ENCODE peak calls at places on chromosomes 5 and 9, in six cellular contexts. O is effector memory CD4-positive, alpha-beta T cell; Q is cardiac septum; I is HT1080; M is fibroblast of mammary gland; W is stimulated activated CD8-positive, alpha-beta memory T cell treated with anti-CD3 and anti-CD28 coated beads, Interleukin-15, amount 100 ng/mL, for 48 hours. L is an unnamed sample.

GRCh38 chr9:105178106-105178505 is 66.3 kb upstream of the SLC44A1 start:
- DNase-seq in O (no peak), Q (no peak), I (no peak), M (no peak), W (no peak), L (no peak)

GRCh38 chr5:82164109-82164956 is 113.8 kb downstream of the RPS23 start:
- DNase-seq in O (no peak), Q (no peak), I (peak; percentile 81), M (peak; percentile 94), W (no peak), L (no peak)

GRCh38 chr9:99931155-99931840 is 24.8 kb downstream of the STX17 start:
- DNase-seq in O (no peak), Q (no peak), I (no peak), M (peak; percentile 8), W (no peak), L (no peak)

GRCh38 chr5:2660305-2660704 is 91.2 kb downstream of the IRX2 start:
- DNase-seq in O (no peak), Q (no peak), I (no peak), M (no peak), W (no peak), L (no peak)

GRCh38 chr5:43227655-43228054 is 35.6 kb downstream of the NIM1K start:
- DNase-seq in O (no peak), Q (no peak), I (peak; percentile 21), M (peak; percentile 76), W (no peak), L (no peak)

GRCh38 chr5:35869705-35870277 is 13.1 kb downstream of the IL7R start:
- DNase-seq in O (no peak), Q (no peak), I (no peak), M (no peak), W (no peak), L (no peak)

GRCh38 chr9:68493953-68494541 is 46.6 kb downstream of the TMEM252 start:
- DNase-seq in O (no peak), Q (no peak), I (no peak), M (no peak), W (no peak), L (no peak)

GRCh38 chr5:140346348-140347221 is at the start of gene HBEGF:
- DNase-seq in O (peak; percentile 41), Q (peak; percentile 94), I (peak; percentile 86), M (peak; percentile 50), W (peak; percentile 24), L (peak; percentile 83)

GRCh38 chr5:24906689-24907088 is 261.9 kb upstream of the CDH10 start:
- DNase-seq in O (no peak), Q (no peak), I (no peak), M (no peak), W (no peak), L (no peak)

GRCh38 chr5:138909734-138910133 is 34.6 kb upstream of the LRRTM2 start:
- DNase-seq in O (no peak), Q (no peak), I (no peak), M (no peak), W (no peak), L (no peak)

GRCh38 chr5:108125771-108126511 is 256.0 kb downstream of the FBXL17 start:
- DNase-seq in O (no peak), Q (no peak), I (no peak), M (no peak), W (no peak), L (no peak)

GRCh38 chr9:124082622-124083021 is 71.1 kb downstream of the LHX2 start:
- DNase-seq in O (no peak), Q (no peak), I (no peak), M (no peak), W (no peak), L (no peak)

GRCh38 chr9:93307468-93308157 is 123.7 kb downstream of the WNK2 start:
- DNase-seq in O (no peak), Q (no peak), I (no peak), M (no peak), W (no peak), L (no peak)

GRCh38 chr9:106233116-106233515 is 538.8 kb downstream of the TMEM38B start:
- DNase-seq in O (no peak), Q (no peak), I (no peak), M (no peak), W (no peak), L (no peak)

GRCh38 chr9:93300585-93301081 is 116.7 kb downstream of the WNK2 start:
- DNase-seq in O (no peak), Q (peak; percentile 70), I (no peak), M (peak; percentile 10), W (no peak), L (no peak)

GRCh38 chr5:42520957-42521356 is 97.7 kb downstream of the GHR start:
- DNase-seq in O (no peak), Q (no peak), I (no peak), M (no peak), W (no peak), L (no peak)

GRCh38 chr5:32779754-32780415 is 68.8 kb downstream of the NPR3 start:
- DNase-seq in O (no peak), Q (no peak), I (no peak), M (no peak), W (no peak), L (no peak)

GRCh38 chr5:43889238-43889637 is 286.3 kb downstream of the NNT start:
- DNase-seq in O (no peak), Q (no peak), I (no peak), M (peak; percentile 28), W (no peak), L (no peak)

GRCh38 chr9:129319076-129319937 is 141.2 kb upstream of the IER5L start:
- DNase-seq in O (no peak), Q (peak; percentile 73), I (no peak), M (no peak), W (no peak), L (no peak)

GRCh38 chr5:66307647-66308257 is 163.7 kb downstream of the SREK1 start:
- DNase-seq in O (no peak), Q (no peak), I (peak; percentile 53), M (peak; percentile 75), W (no peak), L (peak; percentile 83)

GRCh38 chr5:180331647-180331950 is 21.5 kb downstream of the GFPT2 start:
- DNase-seq in O (no peak), Q (no peak), I (no peak), M (no peak), W (no peak), L (no peak)

GRCh38 chr5:160281275-160281674 is 31.1 kb downstream of the CCNJL start:
- DNase-seq in O (no peak), Q (no peak), I (no peak), M (no peak), W (no peak), L (no peak)

GRCh38 chr5:127313847-127314473 is 23.4 kb downstream of the MEGF10 start:
- DNase-seq in O (peak; percentile 23), Q (no peak), I (peak; percentile 64), M (peak; percentile 63), W (no peak), L (peak; percentile 38)

GRCh38 chr9:132472599-132472998 is 62.6 kb downstream of the CFAP77 start:
- DNase-seq in O (no peak), Q (no peak), I (no peak), M (no peak), W (no peak), L (no peak)

GRCh38 chr9:97759611-97760288 is 62.6 kb upstream of the XPA start:
- DNase-seq in O (no peak), Q (peak; percentile 64), I (no peak), M (no peak), W (no peak), L (peak; percentile 19)

GRCh38 chr9:84397151-84397728 is 56.7 kb upstream of the SLC28A3 start:
- DNase-seq in O (peak; percentile 27), Q (peak; percentile 82), I (peak; percentile 61), M (peak; percentile 72), W (peak; percentile 20), L (peak; percentile 59)

GRCh38 chr9:125681086-125681622 is 25.9 kb downstream of the MAPKAP1 start:
- DNase-seq in O (no peak), Q (no peak), I (no peak), M (no peak), W (no peak), L (no peak)

GRCh38 chr5:171540865-171541264 is 121.4 kb downstream of the FGF18 start:
- DNase-seq in O (no peak), Q (no peak), I (no peak), M (no peak), W (no peak), L (no peak)

GRCh38 chr9:133199648-133200321 is 9.3 kb downstream of the OBP2B start:
- DNase-seq in O (no peak), Q (peak; percentile 66), I (no peak), M (peak; percentile 11), W (peak; percentile 26), L (no peak)

GRCh38 chr9:137000177-137000930 is 4.0 kb upstream of the CLIC3 start:
- DNase-seq in O (no peak), Q (no peak), I (peak; percentile 36), M (peak; percentile 31), W (peak; percentile 47), L (no peak)

GRCh38 chr5:142343531-142343930 is 18.7 kb upstream of the SPRY4 start:
- DNase-seq in O (no peak), Q (peak; percentile 14), I (no peak), M (no peak), W (no peak), L (no peak)

GRCh38 chr9:127167560-127168326 is 45.3 kb upstream of the ANGPTL2 start:
- DNase-seq in O (no peak), Q (no peak), I (no peak), M (no peak), W (no peak), L (no peak)

GRCh38 chr9:117000196-117000723 is 313.2 kb downstream of the TRIM32 start:
- DNase-seq in O (no peak), Q (no peak), I (no peak), M (no peak), W (no peak), L (no peak)

GRCh38 chr5:72841756-72842535 is 25.5 kb downstream of the TNPO1 start:
- DNase-seq in O (no peak), Q (no peak), I (no peak), M (peak; percentile 56), W (no peak), L (no peak)

GRCh38 chr9:90114641-90115040 is 509.8 kb downstream of the GADD45G start:
- DNase-seq in O (no peak), Q (no peak), I (no peak), M (no peak), W (no peak), L (no peak)

GRCh38 chr9:126666155-126666803 is 52.6 kb downstream of the LMX1B start:
- DNase-seq in O (no peak), Q (no peak), I (no peak), M (no peak), W (no peak), L (no peak)

GRCh38 chr9:13149454-13149853 is 130.0 kb downstream of the MPDZ start:
- DNase-seq in O (no peak), Q (no peak), I (no peak), M (no peak), W (no peak), L (no peak)

GRCh38 chr9:72949918-72950325 is 2.9 kb downstream of the ALDH1A1 start:
- DNase-seq in O (no peak), Q (no peak), I (no peak), M (no peak), W (no peak), L (no peak)

GRCh38 chr5:102532126-102532525 is 33.3 kb upstream of the SLCO6A1 start:
- DNase-seq in O (no peak), Q (no peak), I (no peak), M (peak; percentile 72), W (no peak), L (no peak)

GRCh38 chr9:106634183-106634582 is 228.8 kb upstream of the ZNF462 start:
- DNase-seq in O (no peak), Q (no peak), I (no peak), M (peak; percentile 15), W (no peak), L (no peak)

L was measured in hippocampal formation.